ENCODE peak calls at places on chromosome 2, in four cellular contexts. W, I, C and D are unnamed samples.

GRCh38 chr2:45046786-45047185 is 37.5 kb upstream of the SIX2 start:
- DNase-seq in C (no peak), W (no peak), I (no peak), D (no peak)

GRCh38 chr2:27681844-27682243 is 18.2 kb downstream of the SLC4A1AP start:
- DNase-seq in W (no peak), C (no peak), I (no peak), D (no peak)

GRCh38 chr2:27705851-27706622 is 42.3 kb downstream of the SLC4A1AP start:
- DNase-seq in C (no peak), I (no peak), W (peak), D (peak)

GRCh38 chr2:177489719-177490301 is 97.2 kb downstream of the AGPS start:
- DNase-seq in I (no peak), C (peak), W (no peak), D (no peak)

GRCh38 chr2:232870766-232871371 is 805 bp downstream of the SNORC start:
- DNase-seq in W (peak), I (no peak), C (no peak), D (no peak)

GRCh38 chr2:119260636-119261497 is 37.2 kb downstream of the STEAP3 start:
- DNase-seq in W (no peak), C (no peak), I (no peak), D (no peak)

GRCh38 chr2:238879621-238880377 is 31.9 kb downstream of the TWIST2 start:
- DNase-seq in W (no peak), C (peak), I (no peak), D (no peak)

GRCh38 chr2:3005859-3006258 is 371.8 kb downstream of the EIPR1 start:
- DNase-seq in W (no peak), I (no peak), C (no peak), D (no peak)

GRCh38 chr2:47060652-47061170 is 94.4 kb downstream of the STPG4 start:
- DNase-seq in I (no peak), C (no peak), W (no peak), D (no peak)